ENCODE peak calls at places on chromosome 6, in six cellular contexts. B, P, F, A, U and V are unnamed samples.

GRCh38 chr6:31532644-31533454 is 4.1 kb downstream of the MCCD1 start:
- ATAC-seq in P (no peak), A (no peak), B (no peak), U (no peak), F (no peak), V (no peak)

GRCh38 chr6:44446626-44447297 is 59.3 kb downstream of the CDC5L start:
- ATAC-seq in U (no peak), F (no peak), A (peak; percentile 57), B (no peak), P (no peak), V (no peak)

GRCh38 chr6:167839343-167839742 is 12.6 kb downstream of the AFDN start:
- ATAC-seq in P (peak; percentile 35), U (no peak), A (no peak), B (no peak), F (no peak), V (no peak)

GRCh38 chr6:71410681-71411080 is 122.1 kb downstream of the OGFRL1 start:
- ATAC-seq in B (no peak), U (no peak), P (no peak), A (no peak), F (no peak), V (no peak)

GRCh38 chr6:149614352-149614751 is 34.2 kb downstream of the KATNA1 start:
- ATAC-seq in U (no peak), F (no peak), A (no peak), B (no peak), P (no peak), V (no peak)

GRCh38 chr6:138442663-138443062 is 38.6 kb downstream of the HEBP2 start:
- ATAC-seq in F (no peak), B (no peak), P (no peak), U (no peak), A (no peak), V (no peak)

GRCh38 chr6:22569281-22570184 is at the start of gene HDGFL1:
- ATAC-seq in U (no peak), A (no peak), F (no peak), P (no peak), B (no peak), V (no peak)

GRCh38 chr6:14313220-14313619 is 195.6 kb downstream of the CD83 start:
- ATAC-seq in A (no peak), B (no peak), U (peak; percentile 78), P (no peak), F (no peak), V (no peak)

GRCh38 chr6:49233483-49233882 is 229.6 kb downstream of the MMUT start:
- ATAC-seq in P (no peak), F (no peak), U (no peak), A (no peak), B (no peak), V (no peak)
- TF ChIP-seq EP300 in P (no peak), F (no peak), U (no peak), A (no peak), B (no peak), V (no peak)

GRCh38 chr6:37942606-37943376 is 123.3 kb downstream of the ZFAND3 start:
- ATAC-seq in B (no peak), U (peak; percentile 87), P (no peak), A (no peak), F (no peak), V (no peak)

GRCh38 chr6:37943436-37944058 is 124.0 kb downstream of the ZFAND3 start:
- ATAC-seq in B (no peak), P (no peak), A (no peak), F (no peak), U (peak; percentile 77), V (no peak)

GRCh38 chr6:37940074-37940847 is 120.7 kb downstream of the ZFAND3 start:
- ATAC-seq in A (no peak), F (no peak), P (no peak), U (no peak), B (no peak), V (no peak)

GRCh38 chr6:37946021-37946420 is 126.5 kb downstream of the ZFAND3 start:
- ATAC-seq in F (no peak), U (no peak), A (no peak), P (no peak), B (no peak), V (no peak)
- H3K4me1 ChIP-seq in F (peaks cover 21% of the 10 kb centered on the region), U (peaks cover 17% of the 10 kb centered on the region), A (peaks cover 28% of the 10 kb centered on the region), P (no peaks in the 10 kb centered on the region), B (peaks cover 29% of the 10 kb centered on the region), V (peaks cover 4% of the 10 kb centered on the region)

GRCh38 chr6:155452576-155452975 is 3.1 kb downstream of the NOX3 start:
- ATAC-seq in A (no peak), F (no peak), U (no peak), B (no peak), P (no peak), V (no peak)
- TF ChIP-seq EP300 in A (no peak), F (no peak), U (no peak), B (no peak), P (no peak), V (no peak)

GRCh38 chr6:127938701-127939100 is 37.8 kb upstream of the THEMIS start:
- ATAC-seq in P (no peak), U (peak; percentile 23), B (no peak), A (no peak), F (no peak), V (no peak)

GRCh38 chr6:127941228-127941627 is 40.4 kb upstream of the THEMIS start:
- ATAC-seq in B (no peak), F (no peak), A (no peak), P (no peak), U (no peak), V (no peak)

GRCh38 chr6:127937102-127937501 is 36.2 kb upstream of the THEMIS start:
- ATAC-seq in F (no peak), P (no peak), A (no peak), B (no peak), U (no peak), V (no peak)

GRCh38 chr6:127939442-127940066 is 38.7 kb upstream of the THEMIS start:
- ATAC-seq in F (no peak), B (no peak), U (no peak), A (no peak), P (no peak), V (no peak)

GRCh38 chr6:127937747-127938146 is 36.9 kb upstream of the THEMIS start:
- ATAC-seq in B (no peak), U (no peak), A (no peak), F (no peak), P (no peak), V (no peak)
- H3K4me1 ChIP-seq in B (no peaks in the 10 kb centered on the region), U (no peaks in the 10 kb centered on the region), A (peaks cover 12% of the 10 kb centered on the region), F (peaks cover 13% of the 10 kb centered on the region), P (no peaks in the 10 kb centered on the region), V (no peaks in the 10 kb centered on the region)

DNA sequence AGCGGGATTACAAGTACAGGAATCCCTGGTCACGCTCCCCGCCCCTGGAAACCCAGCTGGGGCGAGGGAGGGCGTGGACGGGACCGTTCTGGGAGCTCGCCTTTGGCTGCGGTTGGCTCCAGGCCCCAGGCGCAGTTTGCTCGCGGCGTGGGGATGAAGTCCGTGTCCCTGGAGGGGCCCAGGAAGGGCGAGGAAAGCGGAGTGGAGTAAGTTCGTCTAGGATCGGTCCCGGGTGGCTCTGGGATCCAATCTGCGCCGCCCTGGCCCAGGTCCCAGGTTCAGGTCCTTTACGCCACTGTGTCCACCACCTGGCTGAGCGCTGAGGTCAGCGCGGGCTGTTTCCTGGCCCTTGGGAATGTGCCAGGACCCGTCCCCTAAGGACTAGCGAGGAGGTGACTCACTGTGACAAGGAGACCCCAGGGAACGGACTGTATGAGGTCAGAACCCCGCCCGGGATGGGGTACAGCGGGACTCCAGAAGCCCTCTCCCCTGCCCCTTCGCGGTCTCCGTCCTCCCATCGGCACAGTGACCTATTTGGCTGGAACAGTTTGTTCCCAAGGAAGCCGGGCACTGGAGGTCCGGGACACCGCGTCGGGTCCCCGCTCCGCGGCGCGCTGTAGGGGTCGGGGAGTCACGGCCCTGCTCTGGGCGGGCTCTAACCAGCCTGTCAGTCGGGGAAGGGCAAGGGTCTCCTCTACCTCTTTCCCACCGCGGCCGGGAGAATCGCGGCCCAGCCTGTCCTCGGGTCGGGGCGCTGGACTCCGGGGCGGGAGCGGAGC is 718 bp downstream of the CDKN1A start:
- ATAC-seq in A (peak; percentile 44), U (peak; percentile 0), P (peak; percentile 41), B (peak; percentile 71), F (peak; percentile 41), V (peak; percentile 32)
- TF ChIP-seq EP300 in A (no peak), U (no peak), P (no peak), B (peak; percentile 55), F (no peak), V (peak; percentile 90)